ENCODE peak calls at places on chromosomes 2 and 18, in six cellular contexts. S, I, N, V, U and R are unnamed samples. For H3K4me1 and H3K36me3, the result is how much of the 10 kb centered on the place peaks cover.

GRCh38 chr2:25521665-25522387 is 151.6 kb downstream of the DTNB start:
- DNase-seq in U (peak), I (peak), S (peak), V (peak), N (no peak), R (peak)

GRCh38 chr2:241111443-241111810 is 9.3 kb upstream of the MTERF4 start:
- DNase-seq in I (peak), N (no peak), U (no peak), V (no peak), S (no peak), R (peak)

GRCh38 chr2:75030218-75031009 is 72.0 kb downstream of the POLE4 start:
- DNase-seq in U (no peak), S (no peak), I (no peak), V (no peak), N (no peak), R (no peak)

GRCh38 chr2:19989342-19989680 is 594 bp downstream of the WDR35 start:
- DNase-seq in U (no peak), I (no peak), V (no peak), N (no peak), S (no peak), R (no peak)

GRCh38 chr2:65054749-65055426 is 1.3 kb upstream of the CEP68 start:
- DNase-seq in I (no peak), S (no peak), V (no peak), N (no peak), U (no peak), R (no peak)

GRCh38 chr2:141331127-141331526 is 799.7 kb downstream of the LRP1B start:
- DNase-seq in U (no peak), I (no peak), S (no peak), N (no peak), V (no peak), R (no peak)

GRCh38 chr2:74658516-74658915 is 4.5 kb downstream of the SEMA4F start:
- DNase-seq in U (no peak), I (no peak), N (no peak), V (no peak), S (no peak), R (no peak)

GRCh38 chr18:36688020-36688965 is 140.5 kb downstream of the TPGS2 start:
- DNase-seq in I (no peak), N (peak), U (peak), S (peak), V (peak), R (no peak)

GRCh38 chr2:236216711-236217110 is 47.5 kb downstream of the ASB18 start:
- DNase-seq in I (no peak), V (no peak), N (no peak), U (no peak), S (no peak), R (no peak)

GRCh38 chr2:200308421-200309295 is 2.2 kb downstream of the SPATS2L start:
- DNase-seq in S (no peak), N (no peak), U (no peak), V (peak), I (no peak), R (no peak)

GRCh38 chr2:200308001-200308400 is 1.5 kb downstream of the SPATS2L start:
- DNase-seq in N (no peak), S (no peak), I (no peak), U (no peak), V (no peak), R (no peak)

GRCh38 chr2:200310545-200310971 is 4.1 kb downstream of the SPATS2L start:
- DNase-seq in U (no peak), V (no peak), I (no peak), S (no peak), N (no peak), R (no peak)

GRCh38 chr2:200311139-200311538 is 4.6 kb downstream of the SPATS2L start:
- DNase-seq in N (no peak), I (no peak), U (no peak), V (no peak), S (no peak), R (no peak)

GRCh38 chr2:200309296-200309846 is 2.9 kb downstream of the SPATS2L start:
- DNase-seq in I (no peak), V (no peak), S (no peak), N (no peak), U (no peak), R (no peak)
- H3K27ac ChIP-seq in I (no peak), V (no peak), S (no peak), N (no peak), U (no peak), R (no peak)

DNA sequence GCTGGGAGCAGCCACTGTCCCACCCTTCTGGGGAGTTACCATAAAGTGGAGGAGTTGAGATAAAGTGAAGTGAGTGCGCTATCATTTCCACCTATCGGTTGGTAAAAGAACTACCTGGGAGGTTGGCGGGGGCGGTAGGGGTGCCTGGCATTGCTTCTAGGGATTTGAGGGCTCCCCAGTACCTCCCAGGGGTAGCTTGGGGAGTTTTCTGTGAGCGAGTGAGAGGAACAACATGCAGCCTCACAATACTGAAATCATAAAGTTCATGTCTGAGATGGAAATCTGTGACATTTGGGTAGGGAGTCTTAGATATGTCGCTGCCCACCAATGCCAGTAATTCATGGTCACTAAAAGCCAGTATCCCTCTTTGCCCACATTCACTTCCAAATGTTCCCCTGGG is 68.7 kb downstream of the PRKCE start:
- DNase-seq in I (no peak), U (no peak), N (no peak), S (no peak), V (no peak), R (no peak)
- H3K4me1 ChIP-seq in I (under half), U (under half), N (under half), S (under half), V (under half), R (under half)

DNA sequence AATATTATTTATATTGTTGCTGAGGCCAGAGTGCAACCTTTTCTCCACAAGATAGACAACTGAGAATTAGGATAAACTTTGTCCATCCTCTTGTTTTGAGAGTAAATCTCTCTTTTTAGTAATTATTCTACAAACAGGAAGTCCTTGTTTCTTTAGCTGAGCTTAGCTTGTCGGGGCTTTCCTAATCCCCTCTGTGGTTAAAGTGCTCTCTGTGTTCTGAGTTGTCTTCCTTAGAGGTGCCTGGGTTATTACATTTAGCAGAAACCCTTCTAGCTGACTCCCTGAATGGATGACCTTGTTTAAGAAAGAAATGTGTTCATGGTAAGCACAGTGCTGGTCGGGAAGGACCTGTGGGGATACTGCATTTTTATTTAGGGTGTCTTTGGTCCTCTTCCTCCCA is 12.7 kb downstream of the USP39 start:
- DNase-seq in N (no peak), S (no peak), U (no peak), I (no peak), V (no peak), R (no peak)
- H3K36me3 ChIP-seq in N (under half), S (half or more), U (half or more), I (half or more), V (under half), R (half or more)

DNA sequence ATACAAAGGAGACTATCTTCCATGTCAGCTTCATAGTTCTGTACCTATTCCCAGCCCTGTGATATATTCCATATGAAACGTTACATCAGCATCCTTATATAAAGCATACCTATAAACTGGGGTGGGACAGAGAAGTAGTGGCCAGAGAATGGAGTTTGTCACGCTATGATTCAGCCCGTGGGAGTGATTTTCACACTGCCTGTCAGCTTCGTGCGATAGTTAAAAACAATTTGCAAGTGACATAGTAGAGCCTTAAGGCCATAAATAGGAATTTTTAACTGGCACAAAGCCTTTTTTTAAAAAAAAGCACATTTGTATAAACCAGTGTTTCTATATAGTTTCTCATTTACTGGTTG is 30.2 kb downstream of the PKP4 start:
- DNase-seq in I (no peak), N (no peak), V (no peak), U (no peak), S (no peak), R (no peak)
- H3K27ac ChIP-seq in I (no peak), N (no peak), V (no peak), U (no peak), S (no peak), R (no peak)

DNA sequence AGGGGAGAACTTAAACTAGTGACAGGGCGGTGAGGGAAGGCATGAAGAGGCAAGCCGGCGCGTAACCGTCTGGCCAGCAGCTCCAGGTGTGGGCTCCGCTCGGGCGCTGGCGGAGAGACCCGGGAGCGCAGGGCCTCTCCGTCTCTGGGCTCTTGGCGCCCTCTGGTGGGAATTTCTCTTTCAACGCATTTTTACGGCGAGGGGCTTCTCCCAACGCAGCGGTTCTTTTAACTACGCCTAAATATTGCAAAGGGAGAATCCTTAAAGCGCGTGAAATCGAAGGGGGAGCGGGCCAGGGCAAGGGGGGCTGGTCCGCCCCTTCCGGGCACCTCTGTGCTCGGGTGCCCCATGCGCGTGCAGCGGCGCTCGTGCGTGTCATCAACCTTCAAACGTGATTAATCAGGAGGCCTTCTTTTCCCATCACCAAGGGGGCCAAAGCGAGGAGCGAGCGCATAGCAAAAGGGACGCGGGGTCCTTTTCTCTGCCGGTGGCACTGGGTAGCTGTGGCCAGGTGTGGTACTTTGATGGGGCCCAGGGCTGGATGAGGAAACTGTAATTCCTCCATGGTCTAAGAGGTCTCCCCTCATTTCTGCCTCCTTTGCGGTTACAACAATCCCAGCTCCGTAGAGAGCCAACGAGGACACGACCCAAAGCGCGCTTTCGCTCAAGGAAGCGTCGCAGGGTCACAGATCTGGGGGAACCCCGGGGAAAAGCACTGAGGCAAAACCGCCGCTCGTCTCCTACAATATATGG is 765 bp upstream of the GAD1 start:
- DNase-seq in I (no peak), U (peak), S (peak), V (peak), N (peak), R (peak)
- H3K4me1 ChIP-seq in I (half or more), U (half or more), S (half or more), V (half or more), N (under half), R (under half)